ENCODE peak calls at places on chromosomes 7 and 10, in seven cellular contexts. B is Caco-2; V is SJCRH30; H is fibroblast of lung; T is CD8-positive, alpha-beta memory T cell; P is testis; Y is tibial nerve. M is an unnamed sample.
A peak's percentile ranks its signal among the peaks of the same experiment; 100 is the strongest.

GRCh38 chr10:88181902-88182671 is 318.7 kb downstream of the PTEN start:
- DNase-seq in T (no peak), P (no peak), V (no peak), H (peak; percentile 35), B (no peak), Y (no peak), M (no peak)

GRCh38 chr10:89502556-89502955 is 32.8 kb downstream of the SLC16A12 start:
- DNase-seq in T (no peak), P (no peak), V (peak; percentile 1), H (peak; percentile 92), B (no peak), Y (no peak), M (no peak)

GRCh38 chr7:1046722-1047679 is 2.7 kb downstream of the GPR146 start:
- DNase-seq in Y (no peak), V (no peak), T (peak; percentile 45), H (no peak), B (no peak), P (no peak), M (peak; percentile 92)

GRCh38 chr10:6336013-6336412 is 133.3 kb downstream of the PFKFB3 start:
- DNase-seq in P (no peak), H (no peak), V (no peak), Y (no peak), T (no peak), B (no peak), M (no peak)

GRCh38 chr10:70615784-70616511 is 13.4 kb upstream of the PRF1 start:
- DNase-seq in H (no peak), P (no peak), V (no peak), T (no peak), Y (no peak), B (no peak), M (no peak)

GRCh38 chr7:40024841-40025240 is 74.8 kb downstream of the CDK13 start:
- DNase-seq in V (no peak), H (no peak), T (no peak), P (no peak), B (no peak), Y (no peak), M (no peak)

GRCh38 chr10:128990986-128991385 is 476.1 kb upstream of the MGMT start:
- DNase-seq in H (no peak), Y (no peak), B (no peak), P (no peak), T (no peak), V (no peak), M (no peak)

GRCh38 chr10:124389613-124390361 is 28.9 kb downstream of the OAT start:
- DNase-seq in P (no peak), V (no peak), B (no peak), Y (no peak), T (no peak), H (no peak), M (no peak)

GRCh38 chr10:114095676-114096331 is 52.1 kb downstream of the ADRB1 start:
- DNase-seq in V (no peak), Y (no peak), P (no peak), T (no peak), B (no peak), H (no peak), M (no peak)

GRCh38 chr10:79380125-79380917 is 33.1 kb downstream of the PPIF start:
- DNase-seq in Y (no peak), H (peak; percentile 56), P (no peak), T (no peak), B (no peak), V (no peak), M (no peak)

DNA sequence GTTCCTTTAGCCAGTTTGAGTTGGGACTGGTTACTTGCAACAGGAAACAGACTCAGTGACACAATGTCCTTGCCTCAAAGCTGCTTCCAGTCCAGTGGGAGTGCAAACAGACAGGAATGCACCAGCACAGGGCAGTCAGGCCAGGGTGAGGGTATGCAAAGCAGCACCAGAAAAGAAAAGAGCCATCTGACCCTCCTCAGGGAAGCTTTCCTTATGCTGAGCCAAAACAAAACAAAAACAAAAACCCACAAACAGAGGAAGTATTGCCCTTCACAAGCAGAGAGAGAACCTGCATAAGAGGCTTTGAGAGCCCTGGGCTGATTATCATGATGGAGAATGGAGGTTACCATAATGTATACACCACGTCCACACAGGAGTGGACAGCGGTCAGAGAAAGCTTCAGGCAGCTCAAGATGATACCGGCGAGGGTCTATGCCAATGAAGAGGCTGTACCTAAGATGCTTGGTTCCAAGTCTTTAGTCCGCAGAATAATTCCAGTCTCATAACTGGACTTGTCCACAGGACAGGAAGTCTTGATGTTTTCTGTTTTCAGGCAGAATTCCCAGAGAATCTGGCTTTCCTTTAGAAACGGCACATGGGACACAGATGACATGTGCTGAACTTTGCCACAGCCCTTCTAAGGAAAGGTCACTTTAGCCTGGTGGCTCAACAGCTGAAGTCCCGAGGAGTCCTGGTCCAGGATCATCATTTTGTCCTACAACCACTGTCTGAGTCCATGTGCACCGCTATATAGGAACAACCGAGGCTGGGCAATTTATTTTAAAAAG is 263.3 kb downstream of the TNS3 start:
- DNase-seq in P (no peak), T (no peak), H (no peak), B (no peak), Y (no peak), V (no peak), M (no peak)
- H3K4me3 ChIP-seq in P (no peak overlapping the region), T (no peak overlapping the region), H (no peak overlapping the region), B (no peak overlapping the region), Y (no peak overlapping the region), V (no peak overlapping the region), M (no peak overlapping the region)

GRCh38 chr7:151201344-151201743 is 8.9 kb downstream of the H2BK1 start:
- DNase-seq in P (no peak), H (no peak), V (no peak), T (no peak), Y (no peak), B (no peak), M (no peak)

GRCh38 chr7:151195616-151196450 is 8.8 kb upstream of the ASB10 start:
- DNase-seq in P (no peak), V (no peak), T (no peak), H (no peak), Y (no peak), B (no peak), M (no peak)

GRCh38 chr7:151199196-151199874 is 11.0 kb downstream of the H2BK1 start:
- DNase-seq in B (no peak), V (no peak), Y (no peak), H (no peak), P (peak; percentile 24), T (no peak), M (no peak)

GRCh38 chr7:151194188-151194587 is 7.1 kb upstream of the ASB10 start:
- DNase-seq in V (no peak), B (no peak), P (no peak), Y (no peak), H (no peak), T (no peak), M (no peak)

GRCh38 chr7:151197932-151198331 is 10.9 kb upstream of the ASB10 start:
- DNase-seq in P (no peak), Y (no peak), B (no peak), H (no peak), T (no peak), V (no peak), M (no peak)
- H3K27me3 ChIP-seq in P (no peaks in the 10 kb centered on the region), Y (no peaks in the 10 kb centered on the region), B (peaks cover 3% of the 10 kb centered on the region), H (peaks cover 36% of the 10 kb centered on the region), T (peaks cover 9% of the 10 kb centered on the region), V (peaks cover 55% of the 10 kb centered on the region), M (peaks cover 9% of the 10 kb centered on the region)

DNA sequence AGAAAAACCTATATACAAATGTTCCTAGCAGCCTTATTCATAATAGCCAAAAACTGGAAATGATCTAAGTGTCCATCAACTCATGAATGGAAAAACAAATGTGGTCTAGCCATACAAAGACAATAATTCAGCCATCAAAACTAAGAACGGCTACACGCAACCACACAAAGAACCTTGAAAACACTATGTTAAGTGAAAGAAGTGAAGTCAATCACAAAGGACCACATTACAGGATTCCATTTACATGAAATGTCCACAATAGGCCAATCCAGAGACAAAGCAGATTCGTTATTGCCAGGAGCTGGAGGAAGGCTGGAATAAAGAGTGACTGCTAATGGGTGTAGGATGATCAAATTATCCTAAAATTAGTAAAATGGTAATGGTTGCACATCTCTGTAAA is 21.1 kb downstream of the MKRN1 start:
- DNase-seq in H (no peak), T (no peak), V (no peak), Y (no peak), B (no peak), P (no peak), M (no peak)
- H3K36me3 ChIP-seq in H (peaks cover 6% of the 10 kb centered on the region), T (peaks cover 58% of the 10 kb centered on the region), V (peaks cover 46% of the 10 kb centered on the region), Y (peaks cover 18% of the 10 kb centered on the region), B (peaks cover 5% of the 10 kb centered on the region), P (no peaks in the 10 kb centered on the region), M (peaks cover 57% of the 10 kb centered on the region)

GRCh38 chr7:16465469-16466086 is at the start of gene SOSTDC1:
- DNase-seq in P (no peak), V (peak; percentile 81), T (no peak), B (peak; percentile 54), H (peak; percentile 37), Y (no peak), M (no peak)

GRCh38 chr7:16463520-16463919 is 2.0 kb downstream of the SOSTDC1 start:
- DNase-seq in Y (no peak), B (no peak), T (no peak), V (no peak), P (no peak), H (no peak), M (no peak)

GRCh38 chr7:16460789-16461465 is 4.6 kb downstream of the SOSTDC1 start:
- DNase-seq in B (no peak), Y (no peak), P (no peak), H (peak; percentile 31), V (no peak), T (no peak), M (no peak)

GRCh38 chr7:16462618-16463017 is 2.9 kb downstream of the SOSTDC1 start:
- DNase-seq in H (no peak), T (no peak), P (no peak), V (no peak), B (no peak), Y (no peak), M (no peak)

DNA sequence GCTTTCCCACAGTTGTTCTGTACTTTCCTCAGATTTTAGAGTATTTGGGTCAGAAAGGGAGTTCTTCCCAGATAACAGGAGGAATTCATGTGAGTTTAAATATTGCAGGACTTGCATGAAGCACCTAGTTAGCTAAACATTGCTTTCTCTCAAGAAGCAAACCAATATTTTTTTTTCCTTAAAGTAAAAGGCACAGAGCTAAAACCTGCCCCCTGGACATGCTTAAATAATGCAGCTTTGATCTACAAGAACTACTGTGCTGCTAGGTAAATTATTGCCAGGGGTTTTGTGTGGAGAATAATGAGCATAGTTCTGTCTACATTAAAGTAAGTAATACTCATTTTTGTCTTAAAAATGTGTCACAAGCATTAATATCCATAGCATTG is 542 bp upstream of the SOSTDC1 start:
- DNase-seq in H (no peak), B (no peak), T (no peak), P (no peak), V (no peak), Y (no peak), M (peak; percentile 1)
- H3K4me3 ChIP-seq in H (no peak overlapping the region), B (peak overlapping the region; percentile 29), T (no peak overlapping the region), P (no peak overlapping the region), V (peak overlapping the region; percentile 58), Y (peak overlapping the region; percentile 7), M (no peak overlapping the region)

DNA sequence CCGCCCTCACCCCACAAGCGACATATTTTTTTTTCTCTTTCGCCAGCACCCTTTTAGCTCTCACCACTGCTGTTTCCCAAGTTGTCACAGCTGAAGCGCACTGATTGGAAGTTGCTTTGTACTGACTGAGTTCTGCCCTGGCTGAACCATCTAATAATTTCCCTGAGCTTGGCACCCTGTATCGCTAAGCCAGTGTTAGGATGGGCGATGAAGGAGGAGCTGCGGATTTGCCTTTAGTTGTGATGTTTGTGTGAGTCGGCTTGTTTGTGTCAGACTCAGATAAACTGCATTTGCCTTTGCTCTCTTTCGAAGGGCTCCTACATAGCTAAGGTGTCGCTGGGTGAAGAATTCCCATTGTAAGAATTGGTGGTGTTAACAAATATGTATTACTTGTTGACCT is 1.3 kb upstream of the ATXN7L1 start:
- DNase-seq in T (no peak), P (no peak), B (no peak), H (peak; percentile 2), Y (no peak), V (no peak), M (no peak)
- H3K27me3 ChIP-seq in T (no peaks in the 10 kb centered on the region), P (no peaks in the 10 kb centered on the region), B (no peaks in the 10 kb centered on the region), H (no peaks in the 10 kb centered on the region), Y (no peaks in the 10 kb centered on the region), V (no peaks in the 10 kb centered on the region), M (no peaks in the 10 kb centered on the region)

M was measured in CD4-positive, alpha-beta memory T cell.